ENCODE peak calls at places on chromosomes 16 and 17, in eight cellular contexts. N, J, V, S, K, Z, U and E are unnamed samples.

GRCh38 chr17:8022358-8023038 is 16.4 kb upstream of the ALOX15B start:
- DNase-seq in N (no peak), J (no peak), V (no peak), S (no peak), K (no peak), Z (no peak), U (peak), E (no peak)

GRCh38 chr16:85078952-85079351 is 33.3 kb downstream of the CIBAR2 start:
- DNase-seq in N (no peak), J (no peak), V (no peak), S (no peak), K (no peak), Z (no peak), U (no peak), E (no peak)

GRCh38 chr16:63720848-63721247 is 1401.0 kb downstream of the CDH11 start:
- DNase-seq in N (no peak), J (no peak), V (no peak), S (no peak), K (no peak), Z (no peak), U (no peak), E (no peak)

GRCh38 chr16:81863630-81864352 is 84.7 kb downstream of the PLCG2 start:
- DNase-seq in N (no peak), J (no peak), V (no peak), S (no peak), K (no peak), Z (no peak), U (no peak), E (no peak)

GRCh38 chr16:1787322-1788094 is 4.7 kb downstream of the NUBP2 start:
- DNase-seq in N (no peak), J (peak), V (no peak), S (no peak), K (no peak), Z (no peak), U (peak), E (no peak)

GRCh38 chr17:410674-411401 is 58.2 kb upstream of the RPH3AL start:
- DNase-seq in N (peak), J (no peak), V (peak), S (no peak), K (peak), Z (no peak), U (no peak), E (peak)

GRCh38 chr17:43615952-43616351 is 45.8 kb downstream of the MEOX1 start:
- DNase-seq in N (no peak), J (no peak), V (no peak), S (no peak), K (no peak), Z (no peak), U (no peak), E (no peak)

GRCh38 chr16:1793578-1794220 is at the start of gene IGFALS:
- DNase-seq in N (no peak), J (peak), V (peak), S (no peak), K (peak), Z (no peak), U (no peak), E (no peak)

GRCh38 chr17:69411766-69412165 is 2.7 kb upstream of the MAP2K6 start:
- DNase-seq in N (no peak), J (no peak), V (no peak), S (no peak), K (no peak), Z (no peak), U (no peak), E (no peak)

GRCh38 chr16:48444574-48444973 is 59.4 kb upstream of the SIAH1 start:
- DNase-seq in N (peak), J (no peak), V (no peak), S (no peak), K (no peak), Z (no peak), U (no peak), E (peak)

GRCh38 chr16:81738831-81739496 is 40.1 kb upstream of the PLCG2 start:
- DNase-seq in N (no peak), J (no peak), V (no peak), S (no peak), K (no peak), Z (no peak), U (no peak), E (no peak)

GRCh38 chr17:79114455-79115301 is 40.1 kb downstream of the ENGASE start:
- DNase-seq in N (no peak), J (peak), V (no peak), S (no peak), K (peak), Z (no peak), U (no peak), E (no peak)

GRCh38 chr17:75105269-75106080 is 4.3 kb upstream of the ARMC7 start:
- DNase-seq in N (peak), J (peak), V (peak), S (no peak), K (peak), Z (no peak), U (no peak), E (no peak)

GRCh38 chr17:8740486-8740885 is 4.2 kb downstream of the CCDC42 start:
- DNase-seq in N (no peak), J (no peak), V (no peak), S (no peak), K (no peak), Z (no peak), U (no peak), E (no peak)

GRCh38 chr17:61504697-61505096 is 52.5 kb downstream of the TBX4 start:
- DNase-seq in N (peak), J (no peak), V (no peak), S (no peak), K (no peak), Z (peak), U (no peak), E (peak)

GRCh38 chr16:31407406-31407805 is 14.3 kb downstream of the ITGAD start:
- DNase-seq in N (no peak), J (no peak), V (no peak), S (no peak), K (no peak), Z (no peak), U (no peak), E (no peak)

GRCh38 chr17:57468932-57469775 is 212.8 kb downstream of the MSI2 start:
- DNase-seq in N (no peak), J (no peak), V (no peak), S (no peak), K (no peak), Z (no peak), U (no peak), E (no peak)

GRCh38 chr16:11056989-11057645 is 112.8 kb downstream of the CLEC16A start:
- DNase-seq in N (no peak), J (peak), V (no peak), S (no peak), K (no peak), Z (no peak), U (no peak), E (no peak)

GRCh38 chr16:89601906-89602272 is 11.6 kb upstream of the DPEP1 start:
- DNase-seq in N (no peak), J (no peak), V (no peak), S (no peak), K (no peak), Z (no peak), U (peak), E (no peak)

GRCh38 chr17:66351701-66352100 is 49.3 kb downstream of the PRKCA start:
- DNase-seq in N (no peak), J (no peak), V (no peak), S (no peak), K (no peak), Z (no peak), U (no peak), E (no peak)

GRCh38 chr17:70261170-70261569 is 91.8 kb downstream of the KCNJ2 start:
- DNase-seq in N (no peak), J (no peak), V (no peak), S (no peak), K (no peak), Z (no peak), U (no peak), E (no peak)

GRCh38 chr17:39536468-39536867 is 71.3 kb downstream of the NEUROD2 start:
- DNase-seq in N (no peak), J (no peak), V (no peak), S (no peak), K (no peak), Z (no peak), U (no peak), E (no peak)

GRCh38 chr17:54948380-54948779 is 20.1 kb downstream of the COX11 start:
- DNase-seq in N (peak), J (no peak), V (no peak), S (no peak), K (no peak), Z (peak), U (no peak), E (peak)

GRCh38 chr16:89958068-89958467 is 9.5 kb downstream of the DEF8 start:
- DNase-seq in N (no peak), J (no peak), V (no peak), S (no peak), K (no peak), Z (no peak), U (no peak), E (no peak)

GRCh38 chr16:46789499-46790414 is 41.2 kb downstream of the C16orf87 start:
- DNase-seq in N (peak), J (peak), V (peak), S (peak), K (peak), Z (no peak), U (peak), E (no peak)

GRCh38 chr16:57623251-57624043 is 5.0 kb upstream of the ADGRG1 start:
- DNase-seq in N (no peak), J (peak), V (no peak), S (no peak), K (peak), Z (no peak), U (peak), E (no peak)

GRCh38 chr17:80291691-80292487 is 31.2 kb downstream of the RNF213 start:
- DNase-seq in N (no peak), J (no peak), V (no peak), S (no peak), K (no peak), Z (no peak), U (no peak), E (no peak)

GRCh38 chr17:29246638-29247037 is at the start of gene CRYBA1:
- DNase-seq in N (no peak), J (no peak), V (no peak), S (no peak), K (no peak), Z (no peak), U (no peak), E (no peak)

GRCh38 chr16:26963109-26963508 is 103.6 kb upstream of the C16orf82 start:
- DNase-seq in N (no peak), J (no peak), V (no peak), S (no peak), K (no peak), Z (no peak), U (no peak), E (no peak)

GRCh38 chr16:65895906-65896305 is 470.6 kb upstream of the CDH5 start:
- DNase-seq in N (no peak), J (no peak), V (no peak), S (no peak), K (no peak), Z (no peak), U (no peak), E (no peak)

GRCh38 chr17:39057807-39058206 is 90.6 kb upstream of the FBXO47 start:
- DNase-seq in N (no peak), J (no peak), V (no peak), S (no peak), K (no peak), Z (no peak), U (no peak), E (no peak)

GRCh38 chr17:19672009-19672837 is 23.7 kb downstream of the ALDH3A2 start:
- DNase-seq in N (no peak), J (peak), V (no peak), S (no peak), K (peak), Z (no peak), U (no peak), E (no peak)

GRCh38 chr16:51522902-51523301 is 371.8 kb upstream of the SALL1 start:
- DNase-seq in N (no peak), J (no peak), V (no peak), S (no peak), K (no peak), Z (no peak), U (no peak), E (no peak)
- TF ChIP-seq CTCF in N (no peak), J (no peak), V (no peak), S (no peak), K (no peak), Z (no peak), U (no peak), E (no peak)

DNA sequence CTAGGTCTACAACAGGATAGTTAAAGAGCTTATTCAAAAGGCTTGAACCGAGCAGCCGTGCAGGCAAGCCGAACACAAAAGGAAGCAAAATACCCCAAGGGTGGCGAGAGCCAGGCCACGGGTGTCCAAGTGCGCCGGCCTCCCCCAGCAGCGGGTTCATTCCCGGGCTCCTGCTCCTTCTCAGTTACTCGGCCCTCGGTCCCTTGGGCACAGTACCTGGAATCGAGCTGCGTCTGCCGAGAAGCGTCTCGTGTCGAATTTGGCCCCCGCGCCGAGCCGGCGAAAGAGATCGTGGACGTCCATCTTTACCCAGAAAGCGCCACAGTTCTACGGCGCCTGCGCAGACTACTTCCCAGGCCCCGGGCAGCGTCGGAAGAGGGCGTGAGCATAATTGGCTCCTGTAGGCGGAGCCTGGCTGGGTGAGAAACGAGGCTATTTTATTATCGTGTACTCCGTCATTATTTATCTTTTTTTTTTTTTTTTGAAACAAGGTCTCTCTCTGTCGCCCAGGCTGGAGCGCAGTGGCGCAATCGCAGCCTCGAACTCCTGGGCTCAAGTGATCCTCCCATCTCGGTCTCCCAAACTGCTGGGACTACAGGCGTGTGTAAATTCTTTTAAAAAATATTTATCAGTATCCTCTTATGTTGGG is at the start of gene DDX52:
- DNase-seq in N (peak), J (peak), V (peak), S (peak), K (peak), Z (no peak), U (peak), E (peak)
- TF ChIP-seq CTCF in N (peak), J (no peak), V (no peak), S (no peak), K (no peak), Z (no peak), U (no peak), E (no peak)

GRCh38 chr17:18066866-18067265 is 20.9 kb upstream of the DRG2 start:
- DNase-seq in N (no peak), J (no peak), V (no peak), S (no peak), K (no peak), Z (no peak), U (no peak), E (no peak)
- TF ChIP-seq CTCF in N (no peak), J (no peak), V (no peak), S (no peak), K (no peak), Z (no peak), U (no peak), E (no peak)

DNA sequence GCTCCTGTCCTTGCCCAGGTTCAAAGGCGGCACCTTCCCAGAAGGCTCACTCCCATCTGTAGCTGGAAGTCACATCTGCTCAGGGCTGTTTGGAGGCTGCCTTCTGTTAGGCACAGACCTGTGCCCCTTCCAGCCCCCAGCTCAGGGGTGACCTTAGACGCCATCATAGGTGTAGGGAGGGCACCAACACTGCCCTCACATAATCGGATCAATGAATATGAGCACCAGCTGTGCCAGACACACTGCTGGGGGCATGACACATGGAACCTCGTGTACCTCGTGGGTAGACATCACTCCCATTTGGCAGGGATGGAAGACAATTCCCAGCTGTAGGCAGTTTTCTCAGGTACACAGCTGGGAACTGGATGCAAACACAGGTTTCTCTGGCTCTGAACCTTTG is 220.7 kb upstream of the ASIC2 start:
- DNase-seq in N (no peak), J (no peak), V (no peak), S (no peak), K (no peak), Z (no peak), U (no peak), E (no peak)
- TF ChIP-seq CTCF in N (no peak), J (no peak), V (no peak), S (no peak), K (no peak), Z (no peak), U (no peak), E (no peak)

GRCh38 chr17:82713015-82713723 is 3.3 kb upstream of the FN3KRP start:
- DNase-seq in N (no peak), J (no peak), V (no peak), S (no peak), K (no peak), Z (no peak), U (no peak), E (no peak)

GRCh38 chr17:82718986-82719685 is 2.6 kb downstream of the FN3KRP start:
- DNase-seq in N (no peak), J (no peak), V (no peak), S (no peak), K (no peak), Z (no peak), U (no peak), E (no peak)

GRCh38 chr17:82722341-82723013 is 6.0 kb downstream of the FN3KRP start:
- DNase-seq in N (no peak), J (no peak), V (no peak), S (no peak), K (no peak), Z (no peak), U (no peak), E (no peak)

GRCh38 chr17:82720204-82720603 is 3.7 kb downstream of the FN3KRP start:
- DNase-seq in N (no peak), J (no peak), V (no peak), S (no peak), K (no peak), Z (no peak), U (no peak), E (no peak)

GRCh38 chr17:82716383-82717181 is at the start of gene FN3KRP:
- DNase-seq in N (peak), J (peak), V (peak), S (peak), K (peak), Z (peak), U (peak), E (peak)
- TF ChIP-seq CTCF in N (no peak), J (no peak), V (no peak), S (no peak), K (no peak), Z (no peak), U (no peak), E (no peak)

GRCh38 chr16:3529175-3529574 is 28.4 kb downstream of the CLUAP1 start:
- DNase-seq in N (no peak), J (no peak), V (no peak), S (no peak), K (no peak), Z (no peak), U (no peak), E (no peak)
- TF ChIP-seq CTCF in N (no peak), J (no peak), V (no peak), S (no peak), K (no peak), Z (no peak), U (no peak), E (no peak)

GRCh38 chr16:25030420-25031131 is 15.4 kb upstream of the ARHGAP17 start:
- DNase-seq in N (no peak), J (no peak), V (no peak), S (no peak), K (no peak), Z (no peak), U (no peak), E (no peak)
- TF ChIP-seq CTCF in N (no peak), J (no peak), V (no peak), S (no peak), K (no peak), Z (no peak), U (no peak), E (no peak)